ENCODE peak calls at places on chromosomes 7 and 10, in eight cellular contexts. B is PC-3, Y is hepatocyte, X is mesenchymal stem cell, I is OCI-LY7, P is GM23248, M is astrocyte, S is fibroblast of lung. H is an unnamed sample.
A peak's percentile ranks its signal among the peaks of the same experiment; 100 is the strongest.

GRCh38 chr7:22851140-22851539 is 28.5 kb upstream of the TOMM7 start:
- DNase-seq in B (peak; percentile 37), Y (no peak), X (no peak), I (no peak), P (no peak), M (no peak), S (no peak), H (no peak)

GRCh38 chr10:119301397-119301796 is 94.0 kb downstream of the GRK5 start:
- DNase-seq in B (no peak), Y (no peak), X (peak; percentile 57), I (peak; percentile 28), P (no peak), M (no peak), S (peak; percentile 44), H (no peak)

GRCh38 chr10:27245846-27246245 is 5.2 kb upstream of the ACBD5 start:
- DNase-seq in B (no peak), Y (no peak), X (no peak), I (no peak), P (no peak), M (no peak), S (no peak), H (no peak)

GRCh38 chr10:78772083-78772482 is 296.7 kb upstream of the ZMIZ1 start:
- DNase-seq in B (no peak), Y (no peak), X (no peak), I (no peak), P (no peak), M (no peak), S (no peak), H (no peak)

GRCh38 chr7:22563115-22563514 is 63.1 kb upstream of the STEAP1B start:
- DNase-seq in B (no peak), Y (peak; percentile 53), X (peak; percentile 40), I (peak; percentile 13), P (no peak), M (no peak), S (no peak), H (no peak)

GRCh38 chr7:117019786-117020604 is 66.7 kb downstream of the ST7 start:
- DNase-seq in B (peak; percentile 59), Y (peak; percentile 88), X (peak; percentile 94), I (no peak), P (peak; percentile 97), M (peak; percentile 96), S (peak; percentile 97), H (peak; percentile 54)

GRCh38 chr7:108094933-108095710 is 35.0 kb downstream of the LAMB4 start:
- DNase-seq in B (peak; percentile 80), Y (peak; percentile 79), X (peak; percentile 91), I (peak; percentile 8), P (peak; percentile 95), M (peak; percentile 96), S (peak; percentile 96), H (no peak)

GRCh38 chr7:84294391-84294790 is 99.8 kb upstream of the SEMA3A start:
- DNase-seq in B (no peak), Y (no peak), X (no peak), I (no peak), P (no peak), M (no peak), S (no peak), H (no peak)

GRCh38 chr7:149779502-149779805 is 6.1 kb upstream of the ZNF467 start:
- DNase-seq in B (no peak), Y (no peak), X (no peak), I (no peak), P (no peak), M (no peak), S (no peak), H (no peak)

GRCh38 chr10:45817912-45818311 is 29.4 kb downstream of the AGAP4 start:
- DNase-seq in B (no peak), Y (no peak), X (no peak), I (no peak), P (no peak), M (no peak), S (no peak), H (no peak)

GRCh38 chr7:111098011-111098925 is 7.3 kb downstream of the LRRN3 start:
- DNase-seq in B (peak; percentile 73), Y (peak; percentile 67), X (peak; percentile 43), I (no peak), P (peak; percentile 70), M (no peak), S (peak; percentile 42), H (peak; percentile 18)

GRCh38 chr10:112663181-112663879 is 216.3 kb downstream of the VTI1A start:
- DNase-seq in B (peak; percentile 84), Y (no peak), X (peak; percentile 26), I (no peak), P (peak; percentile 90), M (peak; percentile 75), S (peak; percentile 79), H (peak; percentile 75)

DNA sequence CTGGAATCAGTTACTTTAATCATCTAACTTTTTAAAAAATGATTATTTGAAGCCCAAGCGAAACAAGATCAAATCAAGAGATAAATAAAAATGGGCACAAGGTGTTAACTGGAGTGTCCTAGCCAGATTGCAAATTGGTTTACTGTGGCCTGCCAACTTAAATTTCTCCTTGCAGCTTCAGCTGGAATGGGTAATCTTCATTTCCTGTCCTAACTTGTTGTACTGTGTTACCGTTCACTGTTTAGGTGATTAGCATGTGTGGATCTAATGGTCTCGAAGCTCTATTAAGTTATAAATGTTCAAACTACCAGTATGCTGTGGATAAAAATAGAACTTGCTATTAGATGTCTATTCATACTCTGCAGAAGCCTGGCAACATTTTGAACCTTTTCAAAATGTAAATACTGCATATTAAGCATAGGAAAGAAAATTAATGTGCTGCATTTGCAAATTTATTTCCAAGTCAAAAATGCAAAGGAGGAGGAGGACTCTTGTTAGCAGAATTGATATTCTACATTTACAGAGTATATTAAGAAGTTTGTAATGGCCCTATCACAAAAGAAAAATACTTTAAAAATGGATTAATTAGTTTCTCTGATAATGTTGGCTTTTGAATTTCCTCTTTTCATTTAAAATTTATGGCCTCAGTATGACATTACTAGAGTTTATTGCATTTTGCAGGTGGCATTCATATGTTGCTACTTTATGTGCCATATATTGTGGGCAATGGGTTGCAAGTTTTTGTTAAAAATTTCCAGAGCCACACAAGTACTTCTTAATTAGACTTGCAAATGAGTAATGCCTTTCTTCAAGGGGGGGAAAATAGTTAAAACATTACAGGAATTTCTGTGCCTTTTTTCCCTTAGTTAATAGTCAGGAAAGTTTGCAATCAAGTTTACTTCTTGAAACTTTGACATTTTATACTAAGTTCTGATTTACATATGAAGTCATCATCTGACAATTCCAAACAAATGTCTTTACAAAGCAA is 92.1 kb downstream of the CABCOCO1 start:
- DNase-seq in B (no peak), Y (no peak), X (peak; percentile 16), I (no peak), P (peak; percentile 10), M (peak; percentile 54), S (peak; percentile 68), H (no peak)
- H3K4me3 ChIP-seq in B (no peak overlapping the region), Y (no peak overlapping the region), X (no peak overlapping the region), I (no peak overlapping the region), P (no peak overlapping the region), M (no peak overlapping the region), S (no peak overlapping the region), H (no peak overlapping the region)

GRCh38 chr7:158002486-158003080 is 585.0 kb downstream of the PTPRN2 start:
- DNase-seq in B (no peak), Y (no peak), X (no peak), I (no peak), P (no peak), M (no peak), S (no peak), H (no peak)

GRCh38 chr7:158005531-158005930 is 582.1 kb downstream of the PTPRN2 start:
- DNase-seq in B (no peak), Y (no peak), X (no peak), I (no peak), P (no peak), M (no peak), S (no peak), H (no peak)

GRCh38 chr7:158003441-158004122 is 584.0 kb downstream of the PTPRN2 start:
- DNase-seq in B (no peak), Y (no peak), X (no peak), I (no peak), P (no peak), M (no peak), S (no peak), H (no peak)

GRCh38 chr7:158001621-158002320 is 585.9 kb downstream of the PTPRN2 start:
- DNase-seq in B (peak; percentile 72), Y (peak; percentile 31), X (no peak), I (no peak), P (no peak), M (no peak), S (no peak), H (no peak)

DNA sequence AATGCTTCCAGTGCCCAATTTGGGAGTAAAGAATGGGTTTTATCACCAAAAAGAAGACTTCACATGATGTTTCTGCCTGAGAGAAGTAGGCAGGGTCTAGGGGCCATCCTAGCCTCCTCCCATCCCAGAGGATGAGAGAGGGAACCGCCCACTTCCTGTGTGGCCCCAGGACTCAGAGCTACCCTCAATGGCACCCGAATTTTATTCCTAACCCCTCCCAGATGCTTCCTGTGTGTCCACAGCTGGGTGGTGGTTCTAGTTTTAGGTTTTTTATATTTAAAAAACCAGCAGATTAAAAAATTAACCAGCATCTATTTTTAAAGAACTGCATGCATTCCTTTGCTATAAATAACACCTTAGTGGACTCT is 583.5 kb downstream of the PTPRN2 start:
- DNase-seq in B (no peak), Y (no peak), X (no peak), I (no peak), P (no peak), M (no peak), S (no peak), H (no peak)
- H3K9me3 ChIP-seq in B (no peaks in the 10 kb centered on the region), Y (no peaks in the 10 kb centered on the region), X (no peaks in the 10 kb centered on the region), I (no peaks in the 10 kb centered on the region), P (no peaks in the 10 kb centered on the region), M (no peaks in the 10 kb centered on the region), S (no peaks in the 10 kb centered on the region), H (no peaks in the 10 kb centered on the region)

GRCh38 chr7:129009437-129009836 is 45.5 kb downstream of the TNPO3 start:
- DNase-seq in B (no peak), Y (no peak), X (no peak), I (peak; percentile 91), P (no peak), M (no peak), S (no peak), H (no peak)

GRCh38 chr7:129005186-129005585 is 49.7 kb downstream of the TNPO3 start:
- DNase-seq in B (no peak), Y (no peak), X (no peak), I (no peak), P (no peak), M (no peak), S (no peak), H (no peak)

GRCh38 chr7:129010075-129010474 is 44.8 kb downstream of the TNPO3 start:
- DNase-seq in B (no peak), Y (no peak), X (no peak), I (peak; percentile 15), P (no peak), M (no peak), S (no peak), H (no peak)

GRCh38 chr7:129006636-129007414 is 48.1 kb downstream of the TNPO3 start:
- DNase-seq in B (no peak), Y (no peak), X (no peak), I (no peak), P (peak; percentile 53), M (peak; percentile 20), S (peak; percentile 44), H (no peak)

GRCh38 chr7:129008645-129009414 is 46.1 kb downstream of the TNPO3 start:
- DNase-seq in B (no peak), Y (no peak), X (no peak), I (peak; percentile 29), P (no peak), M (no peak), S (no peak), H (no peak)
- H3K4me2 ChIP-seq in B (no peak overlapping the region), Y (no peak overlapping the region), X (no peak overlapping the region), I (peak overlapping the region; percentile 72), P (no peak overlapping the region), M (no peak overlapping the region), S (no peak overlapping the region), H (no peak overlapping the region)

GRCh38 chr10:331186-331585 is 195.9 kb downstream of the ZMYND11 start:
- DNase-seq in B (no peak), Y (no peak), X (no peak), I (no peak), P (no peak), M (no peak), S (no peak), H (no peak)
- H3K4me3 ChIP-seq in B (no peak overlapping the region), Y (no peak overlapping the region), X (no peak overlapping the region), I (no peak overlapping the region), P (no peak overlapping the region), M (no peak overlapping the region), S (no peak overlapping the region), H (no peak overlapping the region)

H was measured in HCT116.